ENCODE peak calls at places on chromosomes 6 and 20, in four cellular contexts. H is CD8-positive, alpha-beta memory T cell; K is mesendoderm; O is caudate nucleus. B is an unnamed sample.

GRCh38 chr6:63910863-63911665 is 275.5 kb downstream of the PHF3 start:
- DNase-seq in H (no peak), K (no peak), O (no peak), B (no peak)

GRCh38 chr20:35327074-35327976 is 35.1 kb upstream of the FAM83C start:
- DNase-seq in H (no peak), K (no peak), O (no peak), B (no peak)

GRCh38 chr6:159170999-159171712 is 2.0 kb downstream of the FNDC1 start:
- DNase-seq in H (no peak), K (no peak), O (no peak), B (no peak)

GRCh38 chr20:2163757-2164156 is 62.1 kb downstream of the STK35 start:
- DNase-seq in H (no peak), K (no peak), O (no peak), B (no peak)

GRCh38 chr6:117409420-117409819 is 16.3 kb downstream of the ROS1 start:
- DNase-seq in H (no peak), K (no peak), O (no peak), B (no peak)

GRCh38 chr6:22943331-22943730 is 374.0 kb downstream of the HDGFL1 start:
- DNase-seq in H (no peak), K (no peak), O (no peak), B (no peak)

GRCh38 chr6:141050470-141050869 is 1082.3 kb upstream of the GJE1 start:
- DNase-seq in H (no peak), K (no peak), O (no peak), B (no peak)

GRCh38 chr6:105675715-105676397 is 273.0 kb upstream of the PREP start:
- DNase-seq in H (no peak), K (no peak), O (no peak), B (no peak)

GRCh38 chr20:11373391-11373790 is 544.3 kb upstream of the BTBD3 start:
- DNase-seq in H (no peak), K (no peak), O (no peak), B (no peak)

GRCh38 chr6:119270545-119270944 is 79.0 kb downstream of the MAN1A1 start:
- DNase-seq in H (no peak), K (no peak), O (no peak), B (no peak)

GRCh38 chr6:161618816-161619454 is 345.1 kb upstream of the AGPAT4 start:
- DNase-seq in H (no peak), K (peak), O (peak), B (no peak)

GRCh38 chr6:16950825-16951495 is 150.9 kb upstream of the STMND1 start:
- DNase-seq in H (no peak), K (no peak), O (no peak), B (no peak)

GRCh38 chr6:111692327-111693164 is 86.9 kb upstream of the TRAF3IP2 start:
- DNase-seq in H (no peak), K (no peak), O (no peak), B (no peak)

GRCh38 chr20:20820104-20820503 is 107.7 kb upstream of the RALGAPA2 start:
- DNase-seq in H (no peak), K (peak), O (no peak), B (no peak)

GRCh38 chr20:87372-87771 is at the start of gene DEFB125:
- DNase-seq in H (no peak), K (no peak), O (no peak), B (no peak)
- H3K27ac ChIP-seq in H (no peak), K (no peak), O (no peak), B (no peak)

GRCh38 chr6:157690441-157691210 is 132.4 kb upstream of the SNX9 start:
- DNase-seq in H (no peak), K (no peak), O (no peak), B (no peak)
- H3K27ac ChIP-seq in H (no peak), K (no peak), O (no peak), B (no peak)

GRCh38 chr6:68071740-68072139 is 563.3 kb upstream of the ADGRB3 start:
- DNase-seq in H (no peak), K (no peak), O (no peak), B (no peak)

GRCh38 chr6:68069921-68070709 is 565.0 kb upstream of the ADGRB3 start:
- DNase-seq in H (no peak), K (peak), O (no peak), B (no peak)
- H3K27ac ChIP-seq in H (no peak), K (peak), O (no peak), B (no peak)

DNA sequence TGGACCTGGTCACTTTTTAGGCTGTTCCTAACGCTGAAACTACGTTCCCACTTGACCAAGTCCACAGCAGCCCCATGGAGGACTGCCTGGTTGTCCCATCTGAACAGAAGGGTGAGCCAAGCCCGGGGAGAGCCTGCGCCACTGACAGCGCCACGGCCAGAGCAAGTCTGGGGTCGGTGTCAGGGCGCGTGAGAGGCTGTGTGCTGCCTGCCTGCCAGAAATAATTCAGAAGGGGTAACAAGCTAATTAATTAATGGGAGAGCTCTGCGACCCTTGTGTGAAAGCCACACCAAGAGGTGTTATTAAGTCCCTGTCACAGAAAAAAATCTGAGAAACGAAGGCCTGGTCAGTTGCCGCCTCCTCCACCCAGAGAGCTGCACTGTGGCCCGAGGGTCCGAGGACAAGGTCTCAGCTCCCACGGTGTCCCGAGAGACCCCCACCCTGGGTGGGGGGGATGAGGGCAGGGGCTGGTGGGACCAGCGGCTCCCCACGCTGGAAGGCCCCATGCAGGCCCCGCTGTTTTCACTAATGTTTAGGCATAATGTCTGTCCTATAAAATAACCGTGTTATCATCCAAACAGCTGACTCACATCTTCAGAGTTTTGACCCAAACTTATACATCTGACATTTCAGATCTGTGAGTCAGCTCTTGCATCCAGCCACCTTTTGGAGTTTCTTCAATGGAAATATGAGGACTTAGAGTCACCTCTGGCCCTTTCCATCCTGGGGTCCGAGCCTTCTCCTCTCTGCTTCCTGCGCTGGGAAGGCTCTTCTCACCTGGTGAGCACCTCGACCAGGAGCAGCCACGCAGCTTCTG is 58.5 kb downstream of the DLL1 start:
- DNase-seq in H (no peak), K (no peak), O (no peak), B (no peak)
- H3K27ac ChIP-seq in H (no peak), K (no peak), O (peak), B (no peak)

DNA sequence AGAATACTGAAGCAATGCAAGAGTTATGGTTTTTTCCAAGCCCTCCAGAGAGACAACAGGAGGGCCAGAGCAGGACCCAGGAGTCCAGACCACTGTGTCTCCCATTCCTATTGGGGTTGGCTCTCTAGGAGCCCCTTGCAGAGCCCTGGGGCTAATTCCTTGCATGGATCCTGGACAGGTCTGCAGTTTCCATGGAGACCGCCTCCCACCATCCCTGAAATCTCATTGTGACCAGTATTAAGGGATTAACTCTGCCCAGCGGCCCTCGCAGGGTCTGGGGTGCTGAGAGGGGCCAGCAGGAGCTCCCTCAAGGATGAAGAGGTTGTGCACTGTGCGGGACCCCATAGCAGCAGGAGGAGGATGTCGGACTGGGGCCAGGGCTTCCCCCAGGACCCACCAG is 34.8 kb downstream of the HNF4A start:
- DNase-seq in H (no peak), K (no peak), O (no peak), B (no peak)
- H3K27ac ChIP-seq in H (no peak), K (no peak), O (no peak), B (no peak)

GRCh38 chr6:31272431-31272830 is 539 bp upstream of the HLA-C start:
- DNase-seq in H (no peak), K (peak), O (no peak), B (no peak)
- H3K27ac ChIP-seq in H (peak), K (no peak), O (peak), B (peak)

GRCh38 chr20:51970858-51971257 is 168.5 kb upstream of the SALL4 start:
- DNase-seq in H (no peak), K (no peak), O (no peak), B (no peak)
- H3K27ac ChIP-seq in H (no peak), K (no peak), O (no peak), B (no peak)

GRCh38 chr6:129324345-129324744 is 385.6 kb downstream of the ARHGAP18 start:
- DNase-seq in H (no peak), K (no peak), O (no peak), B (no peak)
- H3K27ac ChIP-seq in H (no peak), K (no peak), O (no peak), B (no peak)

GRCh38 chr6:96152114-96152708 is 136.4 kb downstream of the FUT9 start:
- DNase-seq in H (no peak), K (no peak), O (no peak), B (no peak)

GRCh38 chr6:96151707-96152106 is 135.9 kb downstream of the FUT9 start:
- DNase-seq in H (no peak), K (no peak), O (no peak), B (no peak)

GRCh38 chr6:96156425-96156824 is 140.7 kb downstream of the FUT9 start:
- DNase-seq in H (no peak), K (no peak), O (no peak), B (no peak)

GRCh38 chr6:96153775-96154174 is 138.0 kb downstream of the FUT9 start:
- DNase-seq in H (no peak), K (no peak), O (no peak), B (no peak)

GRCh38 chr6:96157018-96157565 is 141.3 kb downstream of the FUT9 start:
- DNase-seq in H (no peak), K (no peak), O (no peak), B (no peak)
- H3K27ac ChIP-seq in H (no peak), K (no peak), O (peak), B (no peak)

B was measured in lung.